ENCODE peak calls at places on chromosomes 7 and 10, in nine cellular contexts. One of them, this sample, is unnamed.

GRCh38 chr7:20217193-20217948 is at the start of gene MACC1:
- DNase-seq in HepG2: no peak
- DNase-seq in GM12878: peak; percentile 96
- DNase-seq in HL-60: no peak
- DNase-seq in A549: no peak
- DNase-seq in SK-N-SH: no peak
- DNase-seq in Panc1: no peak
- DNase-seq in HCT116: peak; percentile 93
- DNase-seq in K562: peak; percentile 38
- DNase-seq in this sample: peak; percentile 97

GRCh38 chr7:43636093-43636492 is 53.2 kb downstream of the STK17A start:
- DNase-seq in HL-60: no peak
- DNase-seq in K562: no peak
- DNase-seq in HepG2: peak; percentile 37
- DNase-seq in HCT116: no peak
- DNase-seq in Panc1: no peak
- DNase-seq in SK-N-SH: no peak
- DNase-seq in GM12878: no peak
- DNase-seq in A549: no peak
- DNase-seq in this sample: no peak

GRCh38 chr10:130038019-130038555 is 72.5 kb downstream of the C10orf143 start:
- DNase-seq in Panc1: no peak
- DNase-seq in HepG2: no peak
- DNase-seq in SK-N-SH: no peak
- DNase-seq in GM12878: no peak
- DNase-seq in HL-60: no peak
- DNase-seq in HCT116: no peak
- DNase-seq in K562: no peak
- DNase-seq in A549: no peak
- DNase-seq in this sample: no peak

GRCh38 chr7:36667007-36667406 is 57.3 kb downstream of the AOAH start:
- DNase-seq in HCT116: no peak
- DNase-seq in HL-60: no peak
- DNase-seq in A549: no peak
- DNase-seq in Panc1: no peak
- DNase-seq in K562: no peak
- DNase-seq in SK-N-SH: no peak
- DNase-seq in GM12878: no peak
- DNase-seq in HepG2: no peak
- DNase-seq in this sample: no peak

GRCh38 chr10:52440612-52441285 is 126.7 kb downstream of the DKK1 start:
- DNase-seq in K562: no peak
- DNase-seq in SK-N-SH: no peak
- DNase-seq in Panc1: no peak
- DNase-seq in HCT116: no peak
- DNase-seq in HepG2: no peak
- DNase-seq in HL-60: no peak
- DNase-seq in GM12878: no peak
- DNase-seq in A549: no peak
- DNase-seq in this sample: peak; percentile 5

GRCh38 chr10:113520606-113521481 is 32.0 kb upstream of the HABP2 start:
- DNase-seq in HepG2: peak; percentile 41
- DNase-seq in HCT116: peak; percentile 75
- DNase-seq in K562: peak; percentile 57
- DNase-seq in Panc1: peak; percentile 61
- DNase-seq in A549: peak; percentile 75
- DNase-seq in SK-N-SH: peak; percentile 76
- DNase-seq in HL-60: peak; percentile 16
- DNase-seq in GM12878: no peak
- DNase-seq in this sample: peak; percentile 85

GRCh38 chr7:106217089-106217542 is 67.7 kb downstream of the NAMPT start:
- DNase-seq in HepG2: no peak
- DNase-seq in SK-N-SH: no peak
- DNase-seq in A549: peak; percentile 38
- DNase-seq in GM12878: no peak
- DNase-seq in HCT116: peak; percentile 21
- DNase-seq in K562: no peak
- DNase-seq in Panc1: peak; percentile 46
- DNase-seq in HL-60: no peak
- DNase-seq in this sample: peak; percentile 5

GRCh38 chr7:20798081-20798693 is 11.5 kb upstream of the SP8 start:
- DNase-seq in HepG2: no peak
- DNase-seq in A549: peak; percentile 68
- DNase-seq in GM12878: no peak
- DNase-seq in HCT116: peak; percentile 54
- DNase-seq in SK-N-SH: peak; percentile 86
- DNase-seq in K562: peak; percentile 92
- DNase-seq in Panc1: no peak
- DNase-seq in HL-60: no peak
- DNase-seq in this sample: peak; percentile 70

GRCh38 chr7:116269466-116269865 is 59.1 kb downstream of the TES start:
- DNase-seq in HepG2: no peak
- DNase-seq in HL-60: no peak
- DNase-seq in SK-N-SH: no peak
- DNase-seq in A549: no peak
- DNase-seq in K562: no peak
- DNase-seq in HCT116: no peak
- DNase-seq in GM12878: no peak
- DNase-seq in Panc1: no peak
- DNase-seq in this sample: no peak

GRCh38 chr7:116273283-116273917 is 63.1 kb downstream of the TES start:
- DNase-seq in Panc1: peak; percentile 74
- DNase-seq in SK-N-SH: no peak
- DNase-seq in K562: no peak
- DNase-seq in GM12878: no peak
- DNase-seq in HepG2: no peak
- DNase-seq in HCT116: no peak
- DNase-seq in HL-60: no peak
- DNase-seq in A549: peak; percentile 24
- DNase-seq in this sample: no peak

GRCh38 chr7:116273918-116274301 is 63.6 kb downstream of the TES start:
- DNase-seq in K562: no peak
- DNase-seq in HCT116: no peak
- DNase-seq in HepG2: no peak
- DNase-seq in Panc1: no peak
- DNase-seq in GM12878: no peak
- DNase-seq in HL-60: no peak
- DNase-seq in SK-N-SH: no peak
- DNase-seq in A549: peak; percentile 13
- DNase-seq in this sample: no peak

GRCh38 chr7:116271980-116272886 is 61.9 kb downstream of the TES start:
- DNase-seq in HepG2: no peak
- DNase-seq in A549: peak; percentile 84
- DNase-seq in HCT116: peak; percentile 85
- DNase-seq in GM12878: no peak
- DNase-seq in K562: no peak
- DNase-seq in Panc1: peak; percentile 98
- DNase-seq in SK-N-SH: peak; percentile 7
- DNase-seq in HL-60: no peak
- DNase-seq in this sample: no peak

DNA sequence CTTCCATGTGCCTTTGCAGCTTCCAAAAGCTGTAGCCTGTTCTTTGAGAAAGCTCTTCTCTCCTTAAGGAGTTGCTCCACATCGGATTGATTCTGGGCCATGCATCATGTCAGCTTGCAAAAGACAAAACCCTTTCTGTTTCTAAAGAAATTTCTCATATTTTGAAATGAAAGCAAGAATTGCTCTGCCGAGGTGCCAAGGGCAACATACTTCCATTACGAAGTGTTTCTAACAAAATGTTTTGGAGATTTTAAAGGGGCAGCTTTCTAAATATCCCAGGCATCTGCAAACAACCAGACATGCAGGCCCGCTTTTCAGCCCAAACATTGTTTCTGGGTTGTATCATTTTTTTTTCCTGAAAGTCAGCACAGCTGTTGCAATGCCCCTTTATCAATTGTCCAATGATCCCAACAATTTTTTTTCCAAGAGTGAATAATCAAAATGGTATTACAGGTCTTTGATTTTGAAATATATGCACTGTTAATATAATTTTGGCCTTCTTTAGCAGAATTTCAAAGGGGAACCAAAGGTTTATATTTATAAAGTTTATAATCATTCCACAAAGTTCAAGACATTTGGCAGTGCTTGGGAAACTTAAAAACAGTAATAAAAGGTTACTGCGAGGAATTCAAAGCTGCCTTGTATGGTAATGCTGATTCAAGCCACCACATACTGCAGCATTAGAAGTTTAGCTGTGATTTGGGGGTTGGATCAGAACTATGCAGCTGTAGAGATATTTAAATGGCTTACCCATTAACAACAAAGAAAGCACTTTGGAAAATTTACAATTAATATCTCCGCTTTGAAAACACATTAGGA is 61.0 kb downstream of the TES start:
- DNase-seq in HCT116: no peak
- DNase-seq in A549: no peak
- DNase-seq in SK-N-SH: no peak
- DNase-seq in Panc1: no peak
- DNase-seq in K562: no peak
- DNase-seq in HepG2: no peak
- DNase-seq in HL-60: no peak
- DNase-seq in GM12878: no peak
- DNase-seq in this sample: no peak
- H3K4me3 ChIP-seq in HCT116: peak overlapping the region; percentile 38
- H3K4me3 ChIP-seq in A549: no peak overlapping the region
- H3K4me3 ChIP-seq in SK-N-SH: no peak overlapping the region
- H3K4me3 ChIP-seq in Panc1: peak overlapping the region; percentile 25
- H3K4me3 ChIP-seq in K562: no peak overlapping the region
- H3K4me3 ChIP-seq in HepG2: no peak overlapping the region
- H3K4me3 ChIP-seq in HL-60: no peak overlapping the region
- H3K4me3 ChIP-seq in GM12878: no peak overlapping the region
- H3K4me3 ChIP-seq in this sample: no peak overlapping the region

DNA sequence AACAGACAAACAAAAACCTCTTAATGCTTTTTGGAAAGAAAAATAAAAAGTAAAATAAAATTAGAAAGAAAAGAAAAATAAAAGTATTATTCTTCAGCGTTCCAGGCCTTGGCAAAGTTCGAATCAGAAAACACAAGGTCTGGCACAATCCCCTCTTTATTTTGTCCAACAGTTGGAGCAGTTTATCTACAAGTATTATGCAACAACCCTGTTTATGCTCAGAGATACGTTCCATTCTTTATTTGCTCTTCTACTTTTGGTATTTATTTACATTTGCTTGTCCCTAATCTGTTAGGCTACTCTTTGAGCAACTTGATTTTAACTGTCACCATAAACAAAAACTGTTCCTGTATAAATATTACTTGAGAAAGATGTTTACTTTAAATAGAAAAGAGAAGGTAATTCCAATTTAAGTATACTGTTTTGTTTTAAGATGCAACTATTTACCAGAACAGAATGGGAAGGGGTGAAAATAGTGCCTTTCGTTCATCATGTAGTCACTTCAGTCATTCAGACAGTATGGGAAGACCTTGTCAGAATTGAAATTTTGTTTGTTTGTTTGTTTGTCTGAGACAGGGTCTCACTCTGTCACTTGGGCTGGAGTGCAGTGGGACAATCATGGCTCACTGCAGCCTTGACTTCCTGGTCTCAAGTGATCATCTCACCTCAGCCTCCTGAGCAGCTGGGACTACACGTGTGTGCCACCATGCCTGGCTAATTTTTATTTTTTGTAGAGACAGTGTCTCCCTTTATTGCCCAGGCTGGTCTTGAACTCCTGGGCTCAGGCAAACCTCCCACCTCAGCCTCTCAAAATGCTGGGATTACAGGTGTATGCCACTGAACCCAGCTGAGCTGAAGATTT is 5.7 kb downstream of the PDK4 start:
- DNase-seq in HCT116: no peak
- DNase-seq in GM12878: no peak
- DNase-seq in Panc1: no peak
- DNase-seq in K562: no peak
- DNase-seq in HepG2: peak; percentile 72
- DNase-seq in HL-60: no peak
- DNase-seq in A549: no peak
- DNase-seq in SK-N-SH: no peak
- DNase-seq in this sample: no peak
- TF ChIP-seq REST in HCT116: no peak
- TF ChIP-seq REST in GM12878: no peak
- TF ChIP-seq REST in Panc1: no peak
- TF ChIP-seq REST in K562: no peak
- TF ChIP-seq REST in HepG2: no peak
- TF ChIP-seq REST in HL-60: no peak
- TF ChIP-seq REST in A549: no peak
- TF ChIP-seq REST in SK-N-SH: no peak
- TF ChIP-seq REST in this sample: no peak

GRCh38 chr10:36803229-36803628 is 322.2 kb upstream of the ANKRD30A start:
- DNase-seq in GM12878: no peak
- DNase-seq in Panc1: no peak
- DNase-seq in A549: no peak
- DNase-seq in HepG2: no peak
- DNase-seq in K562: no peak
- DNase-seq in SK-N-SH: no peak
- DNase-seq in HCT116: no peak
- DNase-seq in HL-60: no peak
- DNase-seq in this sample: no peak

GRCh38 chr10:36801660-36802059 is 323.7 kb upstream of the ANKRD30A start:
- DNase-seq in K562: no peak
- DNase-seq in Panc1: no peak
- DNase-seq in SK-N-SH: no peak
- DNase-seq in A549: no peak
- DNase-seq in HL-60: no peak
- DNase-seq in HCT116: no peak
- DNase-seq in GM12878: no peak
- DNase-seq in HepG2: no peak
- DNase-seq in this sample: no peak

DNA sequence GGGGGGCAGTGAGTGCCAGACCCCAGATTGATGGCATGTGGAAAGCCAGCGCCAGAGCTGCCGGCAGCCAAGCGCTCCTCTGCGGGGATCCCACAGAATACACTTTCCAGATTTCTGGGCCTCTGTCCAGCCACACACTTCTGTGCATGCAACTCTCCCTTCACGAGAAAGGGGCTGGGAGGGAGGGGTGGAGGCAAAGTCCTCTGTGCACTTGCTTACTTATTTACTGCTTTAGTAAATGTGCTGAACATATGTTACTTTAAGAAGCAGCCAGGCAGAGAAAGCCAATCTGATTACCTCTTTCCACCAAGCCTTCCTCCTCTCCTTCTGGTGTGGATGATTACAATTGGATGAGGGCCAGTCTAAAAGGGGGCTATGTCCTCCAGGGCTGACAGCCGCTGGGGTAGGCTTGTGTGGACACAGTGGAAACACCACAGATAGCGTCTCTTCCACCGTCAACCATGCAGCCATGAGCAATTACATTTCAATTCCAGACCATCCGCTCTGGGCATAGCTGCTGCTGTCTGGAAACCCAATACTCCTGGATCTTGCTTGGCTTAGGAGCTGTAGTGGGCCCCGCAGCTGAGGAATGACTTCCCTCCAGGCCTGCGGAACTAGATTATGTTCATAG is 322.8 kb upstream of the ANKRD30A start:
- DNase-seq in K562: no peak
- DNase-seq in A549: no peak
- DNase-seq in HepG2: no peak
- DNase-seq in HL-60: no peak
- DNase-seq in GM12878: no peak
- DNase-seq in SK-N-SH: peak; percentile 74
- DNase-seq in HCT116: no peak
- DNase-seq in Panc1: no peak
- DNase-seq in this sample: no peak
- H3K4me3 ChIP-seq in K562: no peak overlapping the region
- H3K4me3 ChIP-seq in A549: no peak overlapping the region
- H3K4me3 ChIP-seq in HepG2: no peak overlapping the region
- H3K4me3 ChIP-seq in HL-60: no peak overlapping the region
- H3K4me3 ChIP-seq in GM12878: no peak overlapping the region
- H3K4me3 ChIP-seq in SK-N-SH: peak overlapping the region; percentile 21
- H3K4me3 ChIP-seq in HCT116: no peak overlapping the region
- H3K4me3 ChIP-seq in Panc1: no peak overlapping the region
- H3K4me3 ChIP-seq in this sample: no peak overlapping the region

GRCh38 chr10:4294996-4295792 is 510.2 kb upstream of the KLF6 start:
- DNase-seq in HepG2: no peak
- DNase-seq in HCT116: no peak
- DNase-seq in Panc1: no peak
- DNase-seq in HL-60: no peak
- DNase-seq in SK-N-SH: no peak
- DNase-seq in GM12878: no peak
- DNase-seq in A549: no peak
- DNase-seq in K562: no peak
- DNase-seq in this sample: no peak
- TF ChIP-seq REST in HepG2: no peak
- TF ChIP-seq REST in HCT116: no peak
- TF ChIP-seq REST in Panc1: no peak
- TF ChIP-seq REST in HL-60: no peak
- TF ChIP-seq REST in SK-N-SH: no peak
- TF ChIP-seq REST in GM12878: no peak
- TF ChIP-seq REST in A549: no peak
- TF ChIP-seq REST in K562: no peak
- TF ChIP-seq REST in this sample: no peak